ENCODE peak calls at places on chromosomes 16 and 17, in seven cellular contexts. One of them, this sample, is unnamed.

GRCh38 chr16:74438492-74438979 is 17.3 kb upstream of the CLEC18B start:
- DNase-seq in PC-3: no peak
- DNase-seq in heart right ventricle: no peak
- DNase-seq in lung: no peak
- DNase-seq in lower lobe of right lung: no peak
- DNase-seq in HCT116: no peak
- DNase-seq in ovary: no peak
- DNase-seq in this sample: no peak

GRCh38 chr17:83119987-83120864 is 40.8 kb downstream of the METRNL start:
- DNase-seq in lung: no peak
- DNase-seq in HCT116: no peak
- DNase-seq in ovary: no peak
- DNase-seq in PC-3: no peak
- DNase-seq in lower lobe of right lung: peak
- DNase-seq in heart right ventricle: no peak
- DNase-seq in this sample: no peak

GRCh38 chr16:27374794-27375499 is 27.0 kb upstream of the IL21R start:
- DNase-seq in lower lobe of right lung: peak
- DNase-seq in ovary: peak
- DNase-seq in heart right ventricle: peak
- DNase-seq in PC-3: peak
- DNase-seq in lung: peak
- DNase-seq in HCT116: peak
- DNase-seq in this sample: peak

GRCh38 chr17:72592242-72592966 is 471.6 kb downstream of the SOX9 start:
- DNase-seq in ovary: no peak
- DNase-seq in PC-3: peak
- DNase-seq in lung: peak
- DNase-seq in HCT116: peak
- DNase-seq in lower lobe of right lung: peak
- DNase-seq in heart right ventricle: peak
- DNase-seq in this sample: peak

GRCh38 chr16:69924041-69924775 is 26.9 kb upstream of the CLEC18A start:
- DNase-seq in lower lobe of right lung: no peak
- DNase-seq in lung: no peak
- DNase-seq in heart right ventricle: peak
- DNase-seq in HCT116: no peak
- DNase-seq in PC-3: no peak
- DNase-seq in ovary: no peak
- DNase-seq in this sample: no peak

GRCh38 chr17:72465191-72466024 is 344.6 kb downstream of the SOX9 start:
- DNase-seq in PC-3: peak
- DNase-seq in ovary: no peak
- DNase-seq in lung: no peak
- DNase-seq in HCT116: peak
- DNase-seq in lower lobe of right lung: no peak
- DNase-seq in heart right ventricle: no peak
- DNase-seq in this sample: no peak

GRCh38 chr16:30697264-30698138 is 1.5 kb upstream of the SRCAP start:
- DNase-seq in PC-3: peak
- DNase-seq in heart right ventricle: no peak
- DNase-seq in lung: no peak
- DNase-seq in ovary: no peak
- DNase-seq in HCT116: no peak
- DNase-seq in lower lobe of right lung: no peak
- DNase-seq in this sample: no peak

GRCh38 chr16:67781548-67781921 is 24.8 kb downstream of the RANBP10 start:
- DNase-seq in lung: no peak
- DNase-seq in ovary: no peak
- DNase-seq in heart right ventricle: no peak
- DNase-seq in PC-3: no peak
- DNase-seq in lower lobe of right lung: no peak
- DNase-seq in HCT116: no peak
- DNase-seq in this sample: no peak

GRCh38 chr16:81752225-81752875 is 26.7 kb upstream of the PLCG2 start:
- DNase-seq in lung: peak
- DNase-seq in HCT116: no peak
- DNase-seq in ovary: no peak
- DNase-seq in heart right ventricle: peak
- DNase-seq in PC-3: no peak
- DNase-seq in lower lobe of right lung: peak
- DNase-seq in this sample: peak

GRCh38 chr17:49708515-49709161 is 874 bp upstream of the SLC35B1 start:
- DNase-seq in HCT116: no peak
- DNase-seq in PC-3: peak
- DNase-seq in lung: no peak
- DNase-seq in ovary: no peak
- DNase-seq in lower lobe of right lung: no peak
- DNase-seq in heart right ventricle: no peak
- DNase-seq in this sample: no peak

GRCh38 chr17:50151937-50152547 is 1.6 kb upstream of the PPP1R9B start:
- DNase-seq in PC-3: peak
- DNase-seq in heart right ventricle: peak
- DNase-seq in lower lobe of right lung: peak
- DNase-seq in HCT116: peak
- DNase-seq in lung: peak
- DNase-seq in ovary: peak
- DNase-seq in this sample: peak

GRCh38 chr17:29582767-29583166 is 6.7 kb downstream of the GIT1 start:
- DNase-seq in lower lobe of right lung: no peak
- DNase-seq in heart right ventricle: no peak
- DNase-seq in ovary: no peak
- DNase-seq in lung: no peak
- DNase-seq in HCT116: no peak
- DNase-seq in PC-3: no peak
- DNase-seq in this sample: no peak

GRCh38 chr16:81443688-81444447 is 740 bp upstream of the CMIP start:
- DNase-seq in heart right ventricle: no peak
- DNase-seq in lung: no peak
- DNase-seq in ovary: peak
- DNase-seq in lower lobe of right lung: peak
- DNase-seq in HCT116: no peak
- DNase-seq in PC-3: no peak
- DNase-seq in this sample: no peak

GRCh38 chr17:41835800-41836549 is at the start of gene NT5C3B:
- DNase-seq in heart right ventricle: peak
- DNase-seq in ovary: peak
- DNase-seq in PC-3: peak
- DNase-seq in lower lobe of right lung: peak
- DNase-seq in lung: peak
- DNase-seq in HCT116: peak
- DNase-seq in this sample: no peak

GRCh38 chr16:901715-902601 is 68.8 kb downstream of the LMF1 start:
- DNase-seq in ovary: no peak
- DNase-seq in PC-3: no peak
- DNase-seq in lower lobe of right lung: peak
- DNase-seq in HCT116: no peak
- DNase-seq in lung: no peak
- DNase-seq in heart right ventricle: no peak
- DNase-seq in this sample: no peak

GRCh38 chr16:56985288-56985961 is 3.9 kb upstream of the NLRC5 start:
- DNase-seq in lower lobe of right lung: peak
- DNase-seq in HCT116: peak
- DNase-seq in ovary: no peak
- DNase-seq in heart right ventricle: peak
- DNase-seq in lung: peak
- DNase-seq in PC-3: peak
- DNase-seq in this sample: peak

GRCh38 chr17:67137026-67137370 is 92.6 kb downstream of the CACNG1 start:
- DNase-seq in lung: no peak
- DNase-seq in PC-3: peak
- DNase-seq in ovary: no peak
- DNase-seq in lower lobe of right lung: no peak
- DNase-seq in HCT116: no peak
- DNase-seq in heart right ventricle: no peak
- DNase-seq in this sample: no peak

GRCh38 chr16:27503662-27504061 is 46.1 kb downstream of the GTF3C1 start:
- DNase-seq in heart right ventricle: no peak
- DNase-seq in ovary: no peak
- DNase-seq in PC-3: no peak
- DNase-seq in lung: no peak
- DNase-seq in lower lobe of right lung: no peak
- DNase-seq in HCT116: no peak
- DNase-seq in this sample: no peak

GRCh38 chr16:67562918-67563707 is 787 bp downstream of the CTCF start:
- DNase-seq in heart right ventricle: peak
- DNase-seq in lower lobe of right lung: peak
- DNase-seq in ovary: peak
- DNase-seq in PC-3: peak
- DNase-seq in HCT116: peak
- DNase-seq in lung: peak
- DNase-seq in this sample: no peak

GRCh38 chr17:21041753-21042433 is 918 bp downstream of the USP22 start:
- DNase-seq in ovary: peak
- DNase-seq in lung: peak
- DNase-seq in heart right ventricle: peak
- DNase-seq in HCT116: peak
- DNase-seq in lower lobe of right lung: peak
- DNase-seq in PC-3: peak
- DNase-seq in this sample: peak

GRCh38 chr16:6165330-6165984 is 1067.9 kb upstream of the EEF2KMT start:
- DNase-seq in lower lobe of right lung: no peak
- DNase-seq in lung: no peak
- DNase-seq in ovary: no peak
- DNase-seq in HCT116: no peak
- DNase-seq in heart right ventricle: no peak
- DNase-seq in PC-3: peak
- DNase-seq in this sample: no peak
- TF ChIP-seq CTCF in lower lobe of right lung: no peak
- TF ChIP-seq CTCF in lung: no peak
- TF ChIP-seq CTCF in ovary: no peak
- TF ChIP-seq CTCF in HCT116: no peak
- TF ChIP-seq CTCF in heart right ventricle: no peak
- TF ChIP-seq CTCF in PC-3: no peak
- TF ChIP-seq CTCF in this sample: no peak

DNA sequence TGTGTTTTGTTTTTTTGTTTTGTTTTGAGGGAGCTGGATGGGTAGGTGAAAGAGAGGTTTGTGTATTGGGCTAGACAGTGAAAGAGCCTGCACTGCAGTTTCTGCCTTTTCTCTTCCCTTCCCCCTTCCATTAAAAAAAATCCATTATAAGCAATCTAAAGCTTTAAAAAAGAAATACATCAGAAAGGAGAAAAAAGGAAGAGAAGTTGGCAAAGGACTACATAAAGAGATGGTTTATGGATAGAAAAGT is 10.7 kb upstream of the EEF2K start:
- DNase-seq in lower lobe of right lung: no peak
- DNase-seq in ovary: no peak
- DNase-seq in PC-3: no peak
- DNase-seq in lung: no peak
- DNase-seq in HCT116: no peak
- DNase-seq in heart right ventricle: no peak
- DNase-seq in this sample: no peak
- H3K27ac ChIP-seq in lower lobe of right lung: peak
- H3K27ac ChIP-seq in ovary: peak
- H3K27ac ChIP-seq in PC-3: no peak
- H3K27ac ChIP-seq in lung: peak
- H3K27ac ChIP-seq in HCT116: no peak
- H3K27ac ChIP-seq in heart right ventricle: peak
- H3K27ac ChIP-seq in this sample: peak

DNA sequence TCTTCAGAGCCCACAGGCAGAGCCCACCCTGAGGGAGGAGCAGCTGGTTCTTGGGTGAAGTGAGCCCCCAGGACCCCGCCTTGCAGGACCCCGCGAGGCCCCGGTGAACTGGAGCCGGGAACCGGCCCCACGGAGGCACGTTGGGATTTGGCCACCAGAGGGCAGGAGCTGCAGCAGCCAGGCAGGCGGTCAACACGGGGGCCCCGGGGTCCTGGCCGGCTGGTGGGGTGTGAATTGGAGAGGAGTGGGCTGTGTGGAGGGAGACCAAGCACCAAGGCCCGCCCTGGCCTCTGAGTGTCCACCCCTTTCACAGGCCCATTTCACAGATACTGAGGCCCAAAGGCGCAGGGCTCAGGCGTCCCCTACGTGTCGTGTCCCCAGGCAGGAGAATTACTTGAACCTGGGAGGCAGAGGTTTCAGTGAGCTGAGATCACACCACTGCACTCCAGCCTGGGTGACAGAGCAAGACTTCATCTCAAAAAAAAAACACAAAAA is 2.2 kb downstream of the DPEP1 start:
- DNase-seq in lung: no peak
- DNase-seq in ovary: no peak
- DNase-seq in heart right ventricle: no peak
- DNase-seq in HCT116: no peak
- DNase-seq in PC-3: no peak
- DNase-seq in lower lobe of right lung: no peak
- DNase-seq in this sample: no peak
- H3K4me3 ChIP-seq in lung: no peak
- H3K4me3 ChIP-seq in ovary: no peak
- H3K4me3 ChIP-seq in heart right ventricle: no peak
- H3K4me3 ChIP-seq in HCT116: no peak
- H3K4me3 ChIP-seq in PC-3: no peak
- H3K4me3 ChIP-seq in lower lobe of right lung: no peak
- H3K4me3 ChIP-seq in this sample: no peak

GRCh38 chr17:79672496-79672895 is 58.2 kb upstream of the ENPP7 start:
- DNase-seq in heart right ventricle: no peak
- DNase-seq in HCT116: no peak
- DNase-seq in lung: no peak
- DNase-seq in lower lobe of right lung: peak
- DNase-seq in ovary: no peak
- DNase-seq in PC-3: no peak
- DNase-seq in this sample: no peak

GRCh38 chr17:79669861-79670260 is 59.0 kb upstream of the RBFOX3 start:
- DNase-seq in lower lobe of right lung: no peak
- DNase-seq in lung: no peak
- DNase-seq in HCT116: no peak
- DNase-seq in heart right ventricle: no peak
- DNase-seq in PC-3: no peak
- DNase-seq in ovary: no peak
- DNase-seq in this sample: no peak

GRCh38 chr17:79673517-79673916 is 57.2 kb upstream of the ENPP7 start:
- DNase-seq in ovary: no peak
- DNase-seq in lower lobe of right lung: no peak
- DNase-seq in PC-3: no peak
- DNase-seq in heart right ventricle: no peak
- DNase-seq in HCT116: no peak
- DNase-seq in lung: no peak
- DNase-seq in this sample: no peak

GRCh38 chr17:79670537-79671386 is 59.9 kb upstream of the RBFOX3 start:
- DNase-seq in heart right ventricle: no peak
- DNase-seq in HCT116: no peak
- DNase-seq in lower lobe of right lung: no peak
- DNase-seq in PC-3: no peak
- DNase-seq in ovary: no peak
- DNase-seq in lung: no peak
- DNase-seq in this sample: no peak

DNA sequence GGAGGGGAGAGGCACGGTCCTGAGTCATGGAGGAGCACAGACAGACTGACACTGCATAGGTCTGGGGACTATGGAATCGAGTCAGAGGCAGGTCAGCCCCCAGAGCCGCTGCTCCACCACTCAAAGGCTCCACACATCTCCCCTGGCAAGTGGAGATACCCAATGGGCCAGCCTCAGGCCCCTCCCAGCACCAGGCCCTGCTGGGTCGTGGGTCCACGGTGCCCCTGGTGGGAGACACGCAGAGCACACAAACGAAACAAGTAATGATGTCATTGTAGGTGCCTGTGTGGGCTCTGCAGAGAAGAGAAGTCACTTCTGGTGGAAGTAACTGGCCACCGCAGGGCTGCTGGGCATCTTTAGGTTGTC is 59.4 kb upstream of the ENPP7 start:
- DNase-seq in lower lobe of right lung: no peak
- DNase-seq in PC-3: no peak
- DNase-seq in ovary: no peak
- DNase-seq in HCT116: no peak
- DNase-seq in heart right ventricle: no peak
- DNase-seq in lung: no peak
- DNase-seq in this sample: no peak
- TF ChIP-seq CTCF in lower lobe of right lung: no peak
- TF ChIP-seq CTCF in PC-3: no peak
- TF ChIP-seq CTCF in ovary: no peak
- TF ChIP-seq CTCF in HCT116: no peak
- TF ChIP-seq CTCF in heart right ventricle: no peak
- TF ChIP-seq CTCF in lung: no peak
- TF ChIP-seq CTCF in this sample: no peak

This sample was measured in ascending aorta.